ENCODE peak calls at places on chromosomes 1 and 21, in six cellular contexts. E is fibroblast of villous mesenchyme, H is heart right ventricle, N is cardiac fibroblast, L is stomach, C is GM12865. U is an unnamed sample.

GRCh38 chr1:234980657-234981396 is 147.8 kb downstream of the TOMM20 start:
- DNase-seq in E (peak), H (peak), N (peak), L (peak), C (peak), U (peak)

GRCh38 chr21:43195131-43196021 is 26.6 kb downstream of the CRYAA start:
- DNase-seq in E (peak), H (peak), N (peak), L (no peak), C (no peak), U (no peak)

GRCh38 chr21:33821580-33822322 is 93.9 kb downstream of the ATP5PO start:
- DNase-seq in E (peak), H (no peak), N (no peak), L (no peak), C (no peak), U (no peak)

GRCh38 chr1:81158592-81158991 is 642.1 kb upstream of the ADGRL2 start:
- DNase-seq in E (peak), H (no peak), N (peak), L (no peak), C (no peak), U (no peak)

GRCh38 chr1:162191396-162192322 is 122.2 kb downstream of the NOS1AP start:
- DNase-seq in E (no peak), H (no peak), N (peak), L (no peak), C (no peak), U (no peak)

GRCh38 chr1:6271554-6271953 is 10.7 kb upstream of the GPR153 start:
- DNase-seq in E (peak), H (no peak), N (no peak), L (no peak), C (no peak), U (no peak)

GRCh38 chr1:40887652-40888051 is 25.5 kb upstream of the CITED4 start:
- DNase-seq in E (no peak), H (no peak), N (no peak), L (no peak), C (no peak), U (no peak)

GRCh38 chr21:32257952-32258785 is 20.7 kb downstream of the MIS18A start:
- DNase-seq in E (peak), H (peak), N (peak), L (peak), C (peak), U (peak)

GRCh38 chr1:44553771-44554170 is 120.5 kb downstream of the TMEM53 start:
- DNase-seq in E (peak), H (no peak), N (peak), L (no peak), C (no peak), U (peak)

GRCh38 chr1:215119071-215119470 is 36.5 kb downstream of the KCNK2 start:
- DNase-seq in E (no peak), H (no peak), N (no peak), L (no peak), C (no peak), U (no peak)

GRCh38 chr1:215111916-215112315 is 29.4 kb downstream of the KCNK2 start:
- DNase-seq in E (no peak), H (no peak), N (no peak), L (no peak), C (no peak), U (no peak)

GRCh38 chr1:215113776-215114153 is 31.2 kb downstream of the KCNK2 start:
- DNase-seq in E (no peak), H (no peak), N (no peak), L (no peak), C (peak), U (no peak)

GRCh38 chr1:215118081-215118480 is 35.5 kb downstream of the KCNK2 start:
- DNase-seq in E (peak), H (no peak), N (peak), L (no peak), C (no peak), U (no peak)

DNA sequence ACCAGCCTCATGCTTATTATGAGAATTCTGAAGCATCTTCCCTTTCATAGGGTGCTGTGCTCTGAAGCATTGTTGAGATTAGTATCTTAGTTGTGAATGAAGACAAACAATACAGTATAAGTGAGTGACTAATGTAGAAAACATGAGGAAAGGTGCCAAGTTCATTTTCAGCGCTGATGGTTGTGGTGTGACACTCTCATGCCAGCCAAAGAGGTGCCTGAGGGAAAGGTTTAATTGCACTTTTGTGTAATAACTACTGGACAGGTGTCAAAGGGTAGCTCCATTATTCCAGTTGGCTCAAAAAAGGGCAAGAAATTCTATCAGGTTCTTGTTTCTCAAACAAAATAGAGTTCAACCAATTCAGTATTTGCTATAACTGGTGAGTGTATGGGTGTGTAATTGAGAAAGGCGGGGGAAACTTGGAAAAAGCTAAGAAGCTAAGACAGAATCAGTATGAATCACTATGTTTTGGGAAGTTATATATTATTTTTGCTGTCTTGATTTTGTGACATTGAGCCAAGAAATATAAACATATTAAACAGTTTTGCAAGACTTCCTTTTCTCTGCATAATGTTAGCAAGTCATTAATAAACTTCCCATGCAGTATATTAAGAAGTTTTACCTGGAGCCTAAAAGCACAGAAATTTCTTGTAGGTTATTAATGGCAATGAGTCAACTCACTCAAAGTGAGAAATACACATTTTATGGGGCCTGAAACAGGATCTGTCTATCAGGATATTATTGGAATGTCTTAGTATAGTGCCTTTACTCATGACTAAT is 31.8 kb downstream of the KCNK2 start:
- DNase-seq in E (peak), H (no peak), N (peak), L (no peak), C (no peak), U (peak)
- H3K4me3 ChIP-seq in E (no peak), H (no peak), N (no peak), L (no peak), C (no peak), U (no peak)

DNA sequence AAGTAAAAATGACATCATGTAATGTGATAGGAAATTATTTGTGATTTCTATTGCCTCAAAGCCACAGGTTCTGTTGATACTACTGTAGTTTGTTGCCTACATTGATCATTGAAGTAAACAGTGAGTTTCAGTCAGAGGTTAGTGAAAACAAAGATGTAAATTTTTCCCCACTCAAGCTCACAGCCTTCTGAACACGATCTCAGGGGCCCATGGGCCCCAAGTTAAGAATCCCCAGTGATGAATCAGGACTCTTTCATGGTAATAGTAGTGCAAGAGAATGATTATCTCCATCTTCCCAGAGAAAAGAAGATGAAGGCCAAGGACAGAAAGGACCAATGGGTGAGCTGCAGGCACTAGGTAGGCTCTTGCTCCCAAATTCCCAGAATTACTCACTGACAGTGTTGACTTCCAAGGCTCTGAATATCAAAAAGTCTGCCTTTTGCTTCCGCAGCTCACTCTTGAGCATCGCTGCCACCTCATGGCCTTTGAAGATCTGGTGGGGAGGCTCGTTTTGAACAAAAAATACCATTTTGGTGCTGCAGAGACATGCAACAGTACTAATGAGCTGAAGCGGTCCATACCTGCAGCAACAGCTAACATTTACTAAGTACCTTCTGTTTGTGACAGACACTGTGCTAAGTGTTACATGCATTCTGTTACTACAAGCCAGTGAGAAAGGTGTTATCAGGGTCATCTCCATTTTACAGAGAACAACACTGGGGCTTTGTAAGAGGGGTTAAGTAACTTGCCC is 113.3 kb downstream of the KIAA0319L start:
- DNase-seq in E (no peak), H (no peak), N (peak), L (no peak), C (no peak), U (no peak)
- TF ChIP-seq CTCF in E (peak), H (no peak), N (no peak), L (no peak), C (no peak), U (peak)

DNA sequence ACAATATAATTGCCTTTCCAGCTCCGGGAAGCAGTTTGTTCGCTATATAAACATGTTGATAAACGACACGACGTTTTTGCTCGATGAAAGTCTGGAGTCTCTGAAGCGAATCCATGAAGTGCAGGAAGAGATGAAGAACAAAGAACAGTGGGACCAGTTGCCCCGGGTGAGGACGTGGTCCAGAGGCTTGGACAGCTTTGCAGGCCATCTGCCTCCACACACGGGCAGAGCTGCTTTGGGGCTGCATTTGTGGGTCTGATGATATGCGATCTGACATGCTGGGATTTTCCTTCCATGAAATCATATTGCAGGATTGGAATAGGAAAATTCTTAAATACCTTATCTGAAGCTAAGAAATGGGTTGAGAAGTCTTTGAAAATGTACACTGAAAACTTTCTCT is 49.2 kb upstream of the KIF1B start:
- DNase-seq in E (no peak), H (no peak), N (no peak), L (no peak), C (no peak), U (no peak)
- H3K4me3 ChIP-seq in E (no peak), H (no peak), N (no peak), L (no peak), C (no peak), U (no peak)

GRCh38 chr1:55035904-55036303 is 3.4 kb upstream of the PCSK9 start:
- DNase-seq in E (no peak), H (no peak), N (no peak), L (no peak), C (no peak), U (no peak)
- TF ChIP-seq CTCF in E (peak), H (no peak), N (no peak), L (no peak), C (no peak), U (no peak)

GRCh38 chr1:34867421-34867820 is 7.9 kb upstream of the SMIM12 start:
- DNase-seq in E (no peak), H (no peak), N (no peak), L (no peak), C (no peak), U (no peak)

GRCh38 chr1:34865981-34866761 is 6.6 kb upstream of the SMIM12 start:
- DNase-seq in E (peak), H (peak), N (peak), L (peak), C (peak), U (peak)

GRCh38 chr1:34865573-34865972 is 6.0 kb upstream of the SMIM12 start:
- DNase-seq in E (no peak), H (peak), N (no peak), L (no peak), C (no peak), U (no peak)

GRCh38 chr1:34868230-34869049 is 8.9 kb upstream of the SMIM12 start:
- DNase-seq in E (no peak), H (no peak), N (no peak), L (no peak), C (no peak), U (no peak)

DNA sequence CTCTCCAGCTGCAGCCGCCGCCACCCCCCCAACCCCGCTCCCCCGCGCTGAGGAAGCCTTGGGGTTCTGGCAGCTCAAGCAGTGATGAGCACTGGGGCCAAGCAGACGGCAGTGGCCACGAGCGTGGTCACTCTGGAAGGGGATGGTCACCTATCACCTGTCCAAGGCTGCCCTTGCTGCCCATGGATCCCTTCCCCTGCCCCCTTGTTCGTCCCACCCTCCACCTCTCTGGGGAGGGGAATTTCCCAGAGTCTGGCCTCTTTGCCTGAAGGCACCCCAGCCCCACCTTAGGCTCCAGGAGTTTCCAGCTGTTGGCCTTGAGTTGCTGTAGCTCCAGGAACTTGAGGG is 7.2 kb upstream of the SMIM12 start:
- DNase-seq in E (no peak), H (no peak), N (no peak), L (no peak), C (no peak), U (no peak)
- H3K4me3 ChIP-seq in E (peak), H (peak), N (peak), L (peak), C (peak), U (peak)

GRCh38 chr1:25369241-25369640 is 31.1 kb downstream of the TMEM50A start:
- DNase-seq in E (peak), H (no peak), N (no peak), L (no peak), C (no peak), U (no peak)
- TF ChIP-seq CTCF in E (no peak), H (no peak), N (no peak), L (no peak), C (no peak), U (no peak)

GRCh38 chr1:202320081-202320405 is 21.7 kb downstream of the UBE2T start:
- DNase-seq in E (no peak), H (no peak), N (no peak), L (no peak), C (no peak), U (no peak)
- H3K4me3 ChIP-seq in E (no peak), H (no peak), N (no peak), L (no peak), C (no peak), U (no peak)